ENCODE peak calls at places on chromosomes 4 and X, in four cellular contexts. R is iris pigment epithelial cell, K is cardiac fibroblast, I is SW480. U is an unnamed sample.
A peak's percentile ranks its signal among the peaks of the same experiment; 100 is the strongest.

GRCh38 chrX:132592880-132593279 is 104.0 kb upstream of the MBNL3 start:
- DNase-seq in R (no peak), K (peak; percentile 20), I (peak; percentile 12), U (no peak)

GRCh38 chrX:51759055-51759454 is 15.8 kb downstream of the GSPT2 start:
- DNase-seq in R (no peak), K (no peak), I (no peak), U (no peak)

GRCh38 chrX:10726647-10727046 is 106.3 kb upstream of the MID1 start:
- DNase-seq in R (peak; percentile 78), K (peak; percentile 65), I (peak; percentile 11), U (peak; percentile 58)

GRCh38 chr4:167616471-167616870 is 382.2 kb upstream of the SPOCK3 start:
- DNase-seq in R (peak; percentile 21), K (no peak), I (no peak), U (no peak)

GRCh38 chrX:39809326-39809725 is 288.4 kb downstream of the BCOR start:
- DNase-seq in R (peak; percentile 48), K (peak; percentile 16), I (no peak), U (no peak)

GRCh38 chrX:141341341-141341740 is 99.0 kb upstream of the SPANXC start:
- DNase-seq in R (peak; percentile 81), K (peak; percentile 80), I (no peak), U (peak; percentile 51)

GRCh38 chr4:93710101-93710846 is 118.3 kb upstream of the ATOH1 start:
- DNase-seq in R (no peak), K (no peak), I (no peak), U (no peak)

GRCh38 chr4:171644430-171645057 is 168.7 kb upstream of the GALNTL6 start:
- DNase-seq in R (no peak), K (no peak), I (no peak), U (no peak)

GRCh38 chr4:81885016-81885415 is 413.3 kb upstream of the RASGEF1B start:
- DNase-seq in R (no peak), K (no peak), I (no peak), U (no peak)

GRCh38 chr4:113355550-113356371 is 306.3 kb downstream of the ANK2 start:
- DNase-seq in R (peak; percentile 86), K (peak; percentile 91), I (peak; percentile 51), U (peak; percentile 90)

GRCh38 chr4:10620935-10621488 is 63.6 kb downstream of the CLNK start:
- DNase-seq in R (no peak), K (no peak), I (no peak), U (no peak)

GRCh38 chr4:159308571-159309340 is 205.9 kb downstream of the RAPGEF2 start:
- DNase-seq in R (peak; percentile 22), K (no peak), I (no peak), U (peak; percentile 27)

U was measured in skeletal muscle cell.